ENCODE peak calls at places on chromosomes 16 and 17, in eight cellular contexts. A is colonic mucosa; F is RWPE1; O is substantia nigra; R is fibroblast of lung; T is tibial artery; J is caudate nucleus; Z is naive thymus-derived CD4-positive, alpha-beta T cell. G is an unnamed sample.

GRCh38 chr17:50688168-50688719 is 19.5 kb downstream of the ANKRD40 start:
- DNase-seq in O (no peak), J (no peak), F (no peak), Z (no peak), T (no peak), A (no peak), R (no peak), G (no peak)

GRCh38 chr17:32111141-32111771 is 31.0 kb upstream of the RHOT1 start:
- DNase-seq in J (no peak), T (peak; percentile 46), Z (peak; percentile 34), O (peak; percentile 33), A (peak; percentile 39), R (peak; percentile 53), F (no peak), G (peak; percentile 12)

GRCh38 chr17:39062846-39063680 is 88.4 kb downstream of the PLXDC1 start:
- DNase-seq in R (peak; percentile 78), J (no peak), A (no peak), F (no peak), T (no peak), Z (no peak), O (no peak), G (no peak)

GRCh38 chr16:88569985-88570690 is at the start of gene ZC3H18:
- DNase-seq in J (peak; percentile 84), O (peak; percentile 93), R (peak; percentile 91), T (peak; percentile 92), A (peak; percentile 96), Z (peak; percentile 93), F (peak; percentile 99), G (peak; percentile 98)

GRCh38 chr17:4708436-4708835 is 2.0 kb upstream of the ARRB2 start:
- DNase-seq in R (no peak), Z (peak; percentile 58), T (no peak), J (no peak), A (no peak), O (no peak), F (no peak), G (peak; percentile 72)

GRCh38 chr16:4402439-4403132 is 13.8 kb downstream of the CORO7 start:
- DNase-seq in F (peak; percentile 85), A (peak; percentile 82), Z (peak; percentile 33), R (peak; percentile 55), O (peak; percentile 69), T (no peak), J (peak; percentile 70), G (peak; percentile 77)

GRCh38 chr17:70879389-70879788 is 710.1 kb downstream of the KCNJ2 start:
- DNase-seq in T (no peak), A (no peak), F (no peak), O (no peak), Z (no peak), J (no peak), R (no peak), G (no peak)

GRCh38 chr16:66886914-66887313 is 6.6 kb downstream of the PDP2 start:
- DNase-seq in F (no peak), Z (no peak), T (no peak), O (no peak), J (no peak), A (no peak), R (peak; percentile 84), G (no peak)

GRCh38 chr17:77373298-77374169 is 232.8 kb downstream of the SEC14L1 start:
- DNase-seq in F (no peak), R (no peak), A (no peak), J (no peak), T (no peak), O (no peak), Z (no peak), G (peak; percentile 31)

GRCh38 chr17:42337442-42337841 is 49.1 kb downstream of the STAT5A start:
- DNase-seq in R (peak; percentile 64), Z (peak; percentile 81), O (no peak), J (no peak), A (no peak), F (no peak), T (no peak), G (no peak)

GRCh38 chr16:79093554-79093967 is 507.0 kb downstream of the MAF start:
- DNase-seq in A (peak; percentile 24), F (no peak), T (peak; percentile 45), O (no peak), J (no peak), Z (no peak), R (no peak), G (no peak)

GRCh38 chr17:76493505-76494167 is 7.6 kb downstream of the RHBDF2 start:
- DNase-seq in Z (no peak), F (no peak), J (no peak), O (no peak), R (no peak), A (no peak), T (no peak), G (peak; percentile 52)

GRCh38 chr17:73957564-73957963 is 245.9 kb upstream of the RPL38 start:
- DNase-seq in A (peak; percentile 58), J (no peak), R (no peak), T (no peak), O (no peak), F (no peak), Z (no peak), G (no peak)

GRCh38 chr16:88662222-88662842 is 559 bp downstream of the MVD start:
- DNase-seq in A (peak; percentile 50), T (no peak), Z (no peak), J (no peak), R (no peak), O (no peak), F (no peak), G (peak; percentile 32)

DNA sequence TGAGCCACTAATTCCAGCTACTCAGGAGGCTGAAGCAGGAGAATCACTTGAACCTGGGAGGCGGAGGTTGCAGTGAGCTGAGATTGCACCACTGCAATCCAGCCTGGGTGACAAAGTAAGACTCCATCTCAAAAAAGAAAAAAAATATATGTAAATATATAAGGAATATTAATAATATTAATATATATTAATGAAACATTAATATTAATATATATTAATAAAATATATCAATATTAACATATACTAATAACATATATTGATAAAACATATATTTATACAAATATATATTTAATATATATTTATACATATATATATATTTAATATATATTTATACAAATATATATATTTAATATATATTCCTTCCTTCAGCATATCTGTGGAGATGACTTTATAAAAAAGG is 338.0 kb downstream of the NPIPA8 start:
- DNase-seq in F (no peak), T (no peak), O (no peak), R (no peak), A (no peak), Z (no peak), J (no peak), G (no peak)
- H3K27ac ChIP-seq in F (no peak overlapping the region), T (no peak overlapping the region), O (no peak overlapping the region), R (no peak overlapping the region), A (no peak overlapping the region), Z (no peak overlapping the region), J (no peak overlapping the region), G (no peak overlapping the region)

GRCh38 chr17:81402530-81402941 is 7.3 kb downstream of the BAHCC1 start:
- DNase-seq in A (no peak), Z (no peak), R (no peak), J (no peak), T (no peak), O (no peak), F (no peak), G (no peak)
- H3K27ac ChIP-seq in A (peak overlapping the region; percentile 88), Z (no peak overlapping the region), R (peak overlapping the region; percentile 86), J (peak overlapping the region; percentile 26), T (peak overlapping the region; percentile 95), O (no peak overlapping the region), F (peak overlapping the region; percentile 94), G (no peak overlapping the region)

DNA sequence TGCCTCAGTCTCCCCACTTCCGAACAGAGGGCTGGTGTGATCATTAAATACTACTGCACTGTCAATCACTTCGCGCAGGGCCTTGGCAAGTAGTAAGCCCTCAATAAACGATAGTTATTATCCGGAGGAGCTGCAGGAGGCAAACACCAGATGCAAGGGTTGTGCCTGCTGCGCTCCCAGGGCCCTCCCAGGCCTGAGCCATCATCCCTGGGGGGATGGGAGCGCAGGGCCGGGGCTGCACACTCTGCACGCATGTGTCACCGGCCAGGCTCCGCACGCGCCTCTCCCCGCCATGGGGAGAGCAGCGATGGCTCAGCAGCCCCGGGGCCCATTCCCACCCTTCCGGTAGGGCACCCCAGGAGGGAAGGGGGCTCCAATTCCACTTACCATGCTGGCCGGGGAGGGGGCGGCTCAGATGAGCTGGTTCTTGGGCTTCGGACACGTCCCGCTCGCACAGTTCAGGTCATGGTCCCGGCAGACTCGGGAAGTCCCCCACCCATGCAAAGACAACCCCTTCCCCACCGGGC is 723 bp downstream of the XPO6 start:
- DNase-seq in R (peak; percentile 69), A (peak; percentile 80), F (peak; percentile 77), O (peak; percentile 40), T (peak; percentile 64), J (peak; percentile 14), Z (peak; percentile 38), G (peak; percentile 61)
- H3K27ac ChIP-seq in R (peak overlapping the region; percentile 93), A (peak overlapping the region; percentile 85), F (peak overlapping the region; percentile 79), O (peak overlapping the region; percentile 62), T (peak overlapping the region; percentile 92), J (peak overlapping the region; percentile 67), Z (peak overlapping the region; percentile 85), G (peak overlapping the region; percentile 53)

GRCh38 chr17:67944035-67944434 is 52.2 kb downstream of the C17orf58 start:
- DNase-seq in F (no peak), J (no peak), R (no peak), O (no peak), A (no peak), T (no peak), Z (no peak), G (no peak)
- H3K27ac ChIP-seq in F (no peak overlapping the region), J (no peak overlapping the region), R (no peak overlapping the region), O (no peak overlapping the region), A (no peak overlapping the region), T (no peak overlapping the region), Z (no peak overlapping the region), G (no peak overlapping the region)

GRCh38 chr16:57345666-57346204 is 12.8 kb upstream of the CCL22 start:
- DNase-seq in A (no peak), T (no peak), F (no peak), J (no peak), O (no peak), Z (peak; percentile 3), R (no peak), G (no peak)

GRCh38 chr16:57341062-57341440 is 17.5 kb upstream of the CCL22 start:
- DNase-seq in R (no peak), T (no peak), Z (no peak), A (no peak), J (no peak), F (no peak), O (no peak), G (no peak)

GRCh38 chr16:57345021-57345420 is 13.6 kb upstream of the CCL22 start:
- DNase-seq in J (no peak), Z (no peak), R (no peak), T (no peak), O (no peak), A (no peak), F (no peak), G (no peak)

GRCh38 chr16:57343131-57343731 is 15.4 kb upstream of the CCL22 start:
- DNase-seq in R (no peak), A (no peak), O (no peak), J (no peak), F (no peak), Z (no peak), T (no peak), G (no peak)

GRCh38 chr16:57341441-57342303 is 16.9 kb upstream of the CCL22 start:
- DNase-seq in T (no peak), O (no peak), F (peak; percentile 91), A (peak; percentile 88), J (no peak), Z (no peak), R (peak; percentile 96), G (no peak)
- H3K27ac ChIP-seq in T (no peak overlapping the region), O (no peak overlapping the region), F (peak overlapping the region; percentile 69), A (peak overlapping the region; percentile 30), J (no peak overlapping the region), Z (no peak overlapping the region), R (no peak overlapping the region), G (no peak overlapping the region)

GRCh38 chr17:17360087-17360730 is 57.0 kb downstream of the NT5M start:
- DNase-seq in F (no peak), A (no peak), R (no peak), J (no peak), O (no peak), T (no peak), Z (no peak), G (no peak)
- H3K27ac ChIP-seq in F (no peak overlapping the region), A (no peak overlapping the region), R (no peak overlapping the region), J (no peak overlapping the region), O (no peak overlapping the region), T (no peak overlapping the region), Z (no peak overlapping the region), G (no peak overlapping the region)